ENCODE peak calls at places on chromosomes 11 and 22, in five cellular contexts. M is smooth muscle cell of the brain vasculature, U is RPMI7951, H is A172, Z is frontal cortex. S is an unnamed sample.

GRCh38 chr11:65421204-65422103 is 1.1 kb upstream of the NEAT1 start:
- DNase-seq in M (peak), U (peak), H (peak), Z (peak), S (peak)

GRCh38 chr22:27223317-27224177 is 566.2 kb downstream of the MIAT start:
- DNase-seq in M (no peak), U (peak), H (peak), Z (no peak), S (no peak)

GRCh38 chr11:81301426-81301825 is 1432.2 kb downstream of the FAM181B start:
- DNase-seq in M (no peak), U (no peak), H (no peak), Z (no peak), S (no peak)

GRCh38 chr22:46035742-46036557 is 59.0 kb upstream of the WNT7B start:
- DNase-seq in M (peak), U (peak), H (peak), Z (peak), S (peak)

GRCh38 chr22:24434472-24435322 is 7.3 kb downstream of the ADORA2A start:
- DNase-seq in M (no peak), U (peak), H (no peak), Z (no peak), S (peak)

GRCh38 chr11:77202941-77203900 is 75.2 kb downstream of the MYO7A start:
- DNase-seq in M (no peak), U (no peak), H (no peak), Z (no peak), S (no peak)

GRCh38 chr11:15563054-15563453 is 448.3 kb downstream of the INSC start:
- DNase-seq in M (no peak), U (no peak), H (no peak), Z (no peak), S (no peak)

GRCh38 chr11:80993561-80993960 is 1552.7 kb upstream of the TENM4 start:
- DNase-seq in M (no peak), U (no peak), H (no peak), Z (no peak), S (no peak)

GRCh38 chr22:43226368-43226979 is 39.5 kb upstream of the TTLL12 start:
- DNase-seq in M (no peak), U (peak), H (no peak), Z (no peak), S (no peak)

GRCh38 chr22:21802673-21803072 is 64.8 kb downstream of the MAPK1 start:
- DNase-seq in M (no peak), U (no peak), H (no peak), Z (no peak), S (no peak)

GRCh38 chr11:83521647-83522596 is 235.8 kb upstream of the CCDC90B start:
- DNase-seq in M (no peak), U (peak), H (peak), Z (no peak), S (no peak)

GRCh38 chr11:119701591-119702260 is 27.3 kb downstream of the NECTIN1 start:
- DNase-seq in M (no peak), U (peak), H (peak), Z (no peak), S (no peak)

GRCh38 chr22:19871023-19871844 is 16.6 kb upstream of the GNB1L start:
- DNase-seq in M (no peak), U (no peak), H (no peak), Z (no peak), S (no peak)

GRCh38 chr11:75919525-75919924 is 104.5 kb downstream of the UVRAG start:
- DNase-seq in M (no peak), U (no peak), H (no peak), Z (no peak), S (no peak)

GRCh38 chr11:95850137-95850536 is 59.8 kb downstream of the CEP57 start:
- DNase-seq in M (no peak), U (no peak), H (no peak), Z (no peak), S (no peak)

GRCh38 chr22:44665115-44665514 is 36.9 kb upstream of the PRR5 start:
- DNase-seq in M (no peak), U (peak), H (no peak), Z (no peak), S (no peak)

GRCh38 chr11:396948-397548 is 3.0 kb downstream of the PKP3 start:
- DNase-seq in M (no peak), U (peak), H (no peak), Z (peak), S (peak)

GRCh38 chr11:133712235-133712634 is 133.1 kb downstream of the SPATA19 start:
- DNase-seq in M (no peak), U (no peak), H (no peak), Z (no peak), S (no peak)

GRCh38 chr22:28397324-28397723 is 282.3 kb downstream of the TTC28 start:
- DNase-seq in M (no peak), U (no peak), H (no peak), Z (no peak), S (no peak)

GRCh38 chr11:34938621-34939020 is 22.2 kb downstream of the PDHX start:
- DNase-seq in M (no peak), U (no peak), H (no peak), Z (no peak), S (no peak)

GRCh38 chr11:130124096-130124495 is 35.5 kb upstream of the ST14 start:
- DNase-seq in M (no peak), U (peak), H (peak), Z (no peak), S (no peak)

GRCh38 chr22:19038164-19038546 is 84.1 kb downstream of the DGCR2 start:
- DNase-seq in M (no peak), U (no peak), H (no peak), Z (no peak), S (no peak)

GRCh38 chr11:68832476-68833176 is 9.1 kb downstream of the CPT1A start:
- DNase-seq in M (no peak), U (no peak), H (peak), Z (no peak), S (no peak)

GRCh38 chr11:94537051-94537600 is 6.6 kb upstream of the FUT4 start:
- DNase-seq in M (no peak), U (no peak), H (no peak), Z (no peak), S (no peak)

S was measured in GM20000.